ENCODE peak calls at places on chromosomes 1 and 21, in five cellular contexts. L, C, Z, W and B are unnamed samples.
A peak's percentile ranks its signal among the peaks of the same experiment; 100 is the strongest.

GRCh38 chr1:3533051-3534048 is 78.0 kb downstream of the MEGF6 start:
- DNase-seq in L (no peak), C (no peak), Z (peak; percentile 39), W (no peak), B (no peak)

GRCh38 chr1:223233410-223234163 is 90.5 kb upstream of the TLR5 start:
- DNase-seq in L (peak; percentile 79), C (peak; percentile 9), Z (no peak), W (peak; percentile 28), B (no peak)

GRCh38 chr1:235017719-235018118 is 110.9 kb downstream of the TOMM20 start:
- DNase-seq in L (peak; percentile 21), C (no peak), Z (no peak), W (no peak), B (no peak)

GRCh38 chr1:219927956-219928790 is at the start of gene SLC30A10:
- DNase-seq in L (no peak), C (no peak), Z (peak; percentile 23), W (no peak), B (peak; percentile 28)

GRCh38 chr1:4689941-4690635 is 35.7 kb downstream of the AJAP1 start:
- DNase-seq in L (no peak), C (no peak), Z (no peak), W (no peak), B (no peak)

GRCh38 chr1:23557471-23558124 is 1.7 kb downstream of the ID3 start:
- DNase-seq in L (peak; percentile 36), C (no peak), Z (no peak), W (no peak), B (no peak)

GRCh38 chr1:33472349-33472980 is at the start of gene ZSCAN20:
- DNase-seq in L (peak; percentile 99), C (peak; percentile 96), Z (peak; percentile 95), W (peak; percentile 98), B (peak; percentile 94)

GRCh38 chr1:174788981-174789380 is 210.8 kb upstream of the CACYBP start:
- DNase-seq in L (peak; percentile 82), C (no peak), Z (no peak), W (no peak), B (no peak)

GRCh38 chr21:24897883-24898282 is 709.4 kb downstream of the MRPL39 start:
- DNase-seq in L (no peak), C (no peak), Z (no peak), W (no peak), B (no peak)

GRCh38 chr1:170153417-170153816 is 7.7 kb downstream of the NTMT2 start:
- DNase-seq in L (no peak), C (no peak), Z (no peak), W (no peak), B (no peak)

GRCh38 chr1:19273106-19273843 is 15.3 kb downstream of the AKR7A3 start:
- DNase-seq in L (no peak), C (no peak), Z (no peak), W (no peak), B (no peak)

GRCh38 chr1:115753830-115754229 is 14.7 kb downstream of the CASQ2 start:
- DNase-seq in L (no peak), C (no peak), Z (no peak), W (no peak), B (no peak)

GRCh38 chr1:239810071-239810481 is 281.6 kb upstream of the FMN2 start:
- DNase-seq in L (no peak), C (no peak), Z (no peak), W (no peak), B (no peak)

GRCh38 chr1:54615531-54616245 is 7.6 kb downstream of the FAM151A start:
- DNase-seq in L (no peak), C (peak; percentile 72), Z (no peak), W (peak; percentile 7), B (no peak)

GRCh38 chr1:67850611-67851075 is 17.4 kb upstream of the GNG12 start:
- DNase-seq in L (peak; percentile 91), C (no peak), Z (no peak), W (peak; percentile 87), B (no peak)

GRCh38 chr1:109788695-109789521 is 25.2 kb upstream of the EPS8L3 start:
- DNase-seq in L (peak; percentile 54), C (peak; percentile 74), Z (peak; percentile 35), W (peak; percentile 12), B (no peak)

GRCh38 chr1:94522304-94522703 is 19.3 kb downstream of the F3 start:
- DNase-seq in L (peak; percentile 87), C (no peak), Z (no peak), W (peak; percentile 41), B (no peak)

GRCh38 chr1:42941640-42942330 is 16.9 kb downstream of the SLC2A1 start:
- DNase-seq in L (peak; percentile 49), C (peak; percentile 85), Z (no peak), W (no peak), B (no peak)

GRCh38 chr1:42943728-42944127 is 14.9 kb downstream of the SLC2A1 start:
- DNase-seq in L (no peak), C (no peak), Z (no peak), W (no peak), B (no peak)

GRCh38 chr1:42940851-42941639 is 17.6 kb downstream of the SLC2A1 start:
- DNase-seq in L (peak; percentile 95), C (peak; percentile 69), Z (no peak), W (no peak), B (no peak)

GRCh38 chr1:42943166-42943565 is 15.5 kb downstream of the SLC2A1 start:
- DNase-seq in L (peak; percentile 65), C (peak; percentile 74), Z (no peak), W (no peak), B (no peak)

DNA sequence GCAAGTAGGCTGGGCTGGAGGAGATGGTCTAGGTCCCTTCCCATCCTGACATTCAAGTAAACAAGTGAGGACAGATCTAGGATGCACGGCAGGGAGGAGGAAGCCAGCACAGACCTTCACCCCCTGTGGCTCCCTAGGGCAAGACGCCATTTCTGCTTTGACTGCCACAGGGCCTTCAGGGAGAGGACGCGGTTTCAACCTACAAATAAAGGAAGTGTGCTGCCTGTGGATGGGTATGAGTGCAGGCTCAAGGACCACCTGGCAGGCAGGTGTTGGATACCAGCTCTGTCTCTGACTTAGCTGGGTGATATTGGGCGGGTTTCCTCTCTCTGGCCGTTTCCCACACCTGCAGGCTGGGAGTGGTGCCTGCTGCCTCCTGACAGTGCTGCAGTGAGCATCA is 16.2 kb downstream of the SLC2A1 start:
- DNase-seq in L (no peak), C (peak; percentile 63), Z (no peak), W (no peak), B (no peak)
- TF ChIP-seq CTCF in L (no peak), C (no peak), Z (no peak), W (no peak), B (no peak)

GRCh38 chr1:38044224-38045215 is 2.1 kb downstream of the POU3F1 start:
- DNase-seq in L (no peak), C (no peak), Z (no peak), W (no peak), B (no peak)

GRCh38 chr1:38045431-38046332 is 911 bp downstream of the POU3F1 start:
- DNase-seq in L (peak; percentile 50), C (no peak), Z (no peak), W (no peak), B (no peak)

GRCh38 chr1:38046333-38046883 is at the start of gene POU3F1:
- DNase-seq in L (no peak), C (peak; percentile 82), Z (no peak), W (no peak), B (no peak)

GRCh38 chr1:38047603-38048146 is 1.1 kb upstream of the POU3F1 start:
- DNase-seq in L (no peak), C (no peak), Z (peak; percentile 61), W (no peak), B (peak; percentile 37)

DNA sequence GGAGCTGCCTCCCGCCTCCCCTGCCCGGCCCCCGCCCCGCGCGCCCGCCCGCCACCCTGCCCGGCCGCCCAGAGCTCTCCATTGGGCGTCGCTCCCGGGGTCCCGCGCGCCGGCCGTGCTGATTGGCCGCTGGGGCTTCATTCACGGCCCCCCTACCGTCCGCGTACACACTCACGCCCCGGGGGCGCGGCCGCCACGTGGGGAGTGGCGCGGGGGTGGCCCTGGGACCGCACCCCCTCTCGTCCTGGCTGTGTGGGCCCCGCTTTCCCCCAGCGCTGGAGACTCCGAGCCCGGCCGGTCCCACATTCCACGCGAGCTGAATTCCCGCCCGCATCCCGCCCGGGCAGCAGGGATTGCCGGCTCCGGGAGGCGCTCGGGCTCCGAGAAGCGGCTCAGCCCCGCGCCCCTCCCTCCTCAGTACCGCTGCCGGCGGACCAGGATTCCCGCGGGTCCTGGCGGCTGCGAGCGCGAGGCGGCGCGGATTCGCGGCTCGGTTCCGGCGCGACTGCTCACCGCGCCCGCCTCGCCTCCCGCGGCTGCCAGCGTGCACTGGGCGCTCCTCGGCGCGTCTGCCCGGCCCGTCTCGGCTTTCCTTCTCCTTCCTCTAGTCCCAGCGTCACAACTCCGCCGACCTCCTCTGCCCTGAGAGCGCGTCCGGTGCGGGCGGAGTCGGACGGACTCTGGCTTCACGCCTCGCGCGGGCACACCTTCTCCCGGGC is 450 bp upstream of the POU3F1 start:
- DNase-seq in L (peak; percentile 72), C (peak; percentile 93), Z (peak; percentile 87), W (peak; percentile 84), B (peak; percentile 52)
- TF ChIP-seq CTCF in L (no peak), C (peak; percentile 13), Z (no peak), W (peak; percentile 9), B (no peak)

DNA sequence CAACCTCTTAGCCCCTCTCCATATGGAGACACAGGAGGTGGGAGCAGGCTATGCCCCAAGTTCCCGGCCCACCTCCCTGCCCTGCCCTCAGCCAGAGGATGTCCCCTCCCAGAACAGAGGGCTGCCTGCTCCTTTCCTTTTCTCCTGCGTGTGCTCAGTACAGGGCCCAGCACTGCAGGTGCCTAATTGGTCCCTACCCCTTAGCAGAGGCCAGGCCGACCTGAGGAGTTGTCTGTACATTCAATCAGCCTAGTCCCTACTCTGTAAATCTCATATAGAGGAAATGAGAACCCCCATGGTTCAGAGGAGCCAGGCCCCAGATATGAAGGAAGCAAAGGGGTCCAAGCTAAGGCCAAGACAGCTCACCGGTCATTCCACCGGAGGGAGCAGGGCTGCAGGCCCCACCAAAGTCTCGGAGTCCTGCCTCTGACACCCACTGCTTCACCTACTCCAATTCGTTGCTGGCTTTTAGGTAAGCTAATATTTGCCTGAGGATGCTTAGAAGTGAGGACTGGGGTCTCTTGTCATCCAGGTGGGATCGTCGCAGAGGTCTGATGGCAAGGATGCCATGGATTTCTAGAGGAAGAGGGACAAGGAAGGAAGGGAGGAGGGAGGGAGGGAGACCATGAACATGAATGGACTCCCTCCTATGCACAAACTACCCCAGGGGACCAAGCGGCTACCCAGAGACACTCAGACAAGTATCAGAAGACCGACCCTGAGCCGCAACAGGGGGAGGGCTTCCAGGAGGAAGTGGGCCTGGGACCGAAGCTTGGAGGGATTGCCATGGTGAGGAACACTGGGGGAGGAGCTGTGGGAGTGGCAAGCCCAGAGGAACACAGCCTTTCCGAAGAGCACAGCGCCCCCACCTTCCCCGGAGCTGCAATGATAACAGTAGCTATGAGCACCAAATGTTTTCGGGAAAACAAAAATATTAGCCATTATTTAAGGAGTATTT is 30.4 kb upstream of the FOXO6 start:
- DNase-seq in L (no peak), C (no peak), Z (no peak), W (no peak), B (no peak)
- TF ChIP-seq CTCF in L (peak; percentile 45), C (no peak), Z (no peak), W (no peak), B (peak; percentile 25)

GRCh38 chr1:161044535-161044907 is 1.3 kb downstream of the USF1 start:
- DNase-seq in L (no peak), C (no peak), Z (no peak), W (no peak), B (no peak)
- TF ChIP-seq CTCF in L (no peak), C (no peak), Z (no peak), W (no peak), B (no peak)